ENCODE peak calls at places on chromosomes 16 and 17, in five cellular contexts. One of them, this sample, is unnamed.

GRCh38 chr16:81486555-81487061 is 42.0 kb downstream of the CMIP start:
- DNase-seq in H1: no peak
- DNase-seq in HepG2: no peak
- DNase-seq in GM12878: no peak
- DNase-seq in NT2/D1: no peak
- DNase-seq in this sample: no peak

GRCh38 chr16:30395992-30396560 is 856 bp downstream of the ZNF48 start:
- DNase-seq in H1: no peak
- DNase-seq in HepG2: no peak
- DNase-seq in GM12878: no peak
- DNase-seq in NT2/D1: no peak
- DNase-seq in this sample: peak

GRCh38 chr16:4613636-4614570 is 785 bp downstream of the UBALD1 start:
- DNase-seq in H1: no peak
- DNase-seq in HepG2: peak
- DNase-seq in GM12878: no peak
- DNase-seq in NT2/D1: no peak
- DNase-seq in this sample: peak

GRCh38 chr17:6420173-6420641 is 14.7 kb downstream of the AIPL1 start:
- DNase-seq in H1: peak
- DNase-seq in HepG2: no peak
- DNase-seq in GM12878: no peak
- DNase-seq in NT2/D1: no peak
- DNase-seq in this sample: peak

GRCh38 chr17:61402978-61403845 is 3.6 kb downstream of the TBX2 start:
- DNase-seq in H1: peak
- DNase-seq in HepG2: no peak
- DNase-seq in GM12878: no peak
- DNase-seq in NT2/D1: no peak
- DNase-seq in this sample: no peak

GRCh38 chr17:47735536-47736011 is 2.5 kb downstream of the TBX21 start:
- DNase-seq in H1: no peak
- DNase-seq in HepG2: no peak
- DNase-seq in GM12878: peak
- DNase-seq in NT2/D1: no peak
- DNase-seq in this sample: no peak

GRCh38 chr16:10314811-10315210 is 71.0 kb upstream of the ATF7IP2 start:
- DNase-seq in H1: no peak
- DNase-seq in HepG2: peak
- DNase-seq in GM12878: no peak
- DNase-seq in NT2/D1: no peak
- DNase-seq in this sample: no peak

GRCh38 chr16:83813818-83814653 is 6.3 kb downstream of the HSBP1 start:
- DNase-seq in H1: peak
- DNase-seq in HepG2: peak
- DNase-seq in GM12878: no peak
- DNase-seq in NT2/D1: no peak
- DNase-seq in this sample: no peak

GRCh38 chr16:86387461-86388440 is 122.6 kb upstream of the FOXF1 start:
- DNase-seq in H1: no peak
- DNase-seq in HepG2: no peak
- DNase-seq in GM12878: no peak
- DNase-seq in NT2/D1: no peak
- DNase-seq in this sample: no peak

GRCh38 chr17:79188048-79188447 is 113.4 kb downstream of the ENGASE start:
- DNase-seq in H1: peak
- DNase-seq in HepG2: no peak
- DNase-seq in GM12878: no peak
- DNase-seq in NT2/D1: peak
- DNase-seq in this sample: peak

GRCh38 chr17:58086953-58087352 is 3.7 kb downstream of the DYNLL2 start:
- DNase-seq in H1: peak
- DNase-seq in HepG2: no peak
- DNase-seq in GM12878: no peak
- DNase-seq in NT2/D1: no peak
- DNase-seq in this sample: no peak

GRCh38 chr17:82257473-82257872 is 16.0 kb downstream of the CSNK1D start:
- DNase-seq in H1: no peak
- DNase-seq in HepG2: no peak
- DNase-seq in GM12878: no peak
- DNase-seq in NT2/D1: no peak
- DNase-seq in this sample: peak

GRCh38 chr16:88010971-88011483 is 59.8 kb downstream of the BANP start:
- DNase-seq in H1: no peak
- DNase-seq in HepG2: no peak
- DNase-seq in GM12878: no peak
- DNase-seq in NT2/D1: no peak
- DNase-seq in this sample: no peak

GRCh38 chr17:38617967-38618760 is 12.4 kb upstream of the SRCIN1 start:
- DNase-seq in H1: no peak
- DNase-seq in HepG2: peak
- DNase-seq in GM12878: no peak
- DNase-seq in NT2/D1: no peak
- DNase-seq in this sample: no peak

GRCh38 chr17:42101513-42102292 is 3.4 kb upstream of the ZNF385C start:
- DNase-seq in H1: peak
- DNase-seq in HepG2: peak
- DNase-seq in GM12878: no peak
- DNase-seq in NT2/D1: peak
- DNase-seq in this sample: peak

GRCh38 chr17:41466988-41467387 is at the start of gene KRT32:
- DNase-seq in H1: no peak
- DNase-seq in HepG2: no peak
- DNase-seq in GM12878: no peak
- DNase-seq in NT2/D1: no peak
- DNase-seq in this sample: no peak

GRCh38 chr17:82231562-82232321 is 2.9 kb downstream of the SLC16A3 start:
- DNase-seq in H1: peak
- DNase-seq in HepG2: peak
- DNase-seq in GM12878: no peak
- DNase-seq in NT2/D1: no peak
- DNase-seq in this sample: no peak

GRCh38 chr16:85891776-85892166 is 7.2 kb upstream of the IRF8 start:
- DNase-seq in H1: no peak
- DNase-seq in HepG2: no peak
- DNase-seq in GM12878: no peak
- DNase-seq in NT2/D1: no peak
- DNase-seq in this sample: no peak

GRCh38 chr16:87129771-87130170 is 187.4 kb downstream of the C16orf95 start:
- DNase-seq in H1: no peak
- DNase-seq in HepG2: no peak
- DNase-seq in GM12878: no peak
- DNase-seq in NT2/D1: peak
- DNase-seq in this sample: no peak

GRCh38 chr16:35560637-35560984 is 2101.2 kb downstream of the TP53TG3F start:
- DNase-seq in H1: no peak
- DNase-seq in HepG2: no peak
- DNase-seq in GM12878: no peak
- DNase-seq in NT2/D1: no peak
- DNase-seq in this sample: no peak

GRCh38 chr17:66469088-66469442 is 166.7 kb downstream of the PRKCA start:
- DNase-seq in H1: no peak
- DNase-seq in HepG2: peak
- DNase-seq in GM12878: no peak
- DNase-seq in NT2/D1: no peak
- DNase-seq in this sample: no peak

GRCh38 chr17:35898283-35899070 is 18.3 kb upstream of the CCL5 start:
- DNase-seq in H1: no peak
- DNase-seq in HepG2: no peak
- DNase-seq in GM12878: no peak
- DNase-seq in NT2/D1: no peak
- DNase-seq in this sample: no peak

GRCh38 chr16:67184453-67185002 is 765 bp upstream of the MATCAP1 start:
- DNase-seq in H1: peak
- DNase-seq in HepG2: no peak
- DNase-seq in GM12878: no peak
- DNase-seq in NT2/D1: no peak
- DNase-seq in this sample: no peak

DNA sequence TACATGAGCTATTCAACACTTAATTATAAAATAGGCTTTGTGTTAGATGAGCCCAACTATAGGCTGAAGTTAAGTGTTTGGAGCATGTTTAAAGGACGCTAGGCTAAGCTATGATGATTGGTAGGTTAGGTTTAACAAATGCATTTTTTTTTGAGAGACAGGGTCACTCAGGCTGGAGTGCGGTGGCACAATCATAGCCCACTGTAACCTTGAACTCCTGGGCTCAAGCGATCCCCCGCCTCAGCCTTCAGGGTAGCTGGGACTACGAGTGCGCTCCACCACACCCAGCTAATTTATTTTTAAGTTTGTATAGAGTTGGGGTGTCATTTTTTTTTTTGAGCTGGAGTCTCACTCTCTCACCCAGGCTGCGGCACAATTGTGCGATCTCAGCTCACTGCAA is 19.3 kb upstream of the GPRC5C start:
- DNase-seq in H1: no peak
- DNase-seq in HepG2: no peak
- DNase-seq in GM12878: no peak
- DNase-seq in NT2/D1: no peak
- DNase-seq in this sample: no peak
- TF ChIP-seq SUZ12 in H1: no peak
- TF ChIP-seq SUZ12 in HepG2: no peak
- TF ChIP-seq SUZ12 in GM12878: no peak
- TF ChIP-seq SUZ12 in NT2/D1: no peak
- TF ChIP-seq SUZ12 in this sample: no peak

DNA sequence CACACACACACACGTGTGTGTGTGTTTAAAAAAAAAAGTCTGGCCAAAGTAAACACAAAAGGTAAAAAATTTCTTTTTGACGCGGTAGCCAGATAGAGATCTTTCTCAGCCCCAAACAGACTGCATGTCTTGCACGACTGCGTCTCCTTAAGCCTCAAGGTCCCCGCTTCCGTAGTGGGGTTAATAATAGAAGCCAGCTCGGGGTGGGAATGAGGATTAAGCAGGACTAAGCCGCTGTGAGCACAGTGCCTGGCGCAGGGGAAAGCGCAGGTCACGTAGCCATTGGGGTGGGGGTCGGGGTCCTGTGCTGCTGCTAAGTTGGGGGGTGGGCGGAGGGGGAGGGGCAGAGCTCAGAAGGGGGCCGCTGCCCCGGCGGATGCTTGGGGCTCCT is 536 bp downstream of the GGA2 start:
- DNase-seq in H1: peak
- DNase-seq in HepG2: no peak
- DNase-seq in GM12878: no peak
- DNase-seq in NT2/D1: no peak
- DNase-seq in this sample: peak
- TF ChIP-seq SUZ12 in H1: no peak
- TF ChIP-seq SUZ12 in HepG2: no peak
- TF ChIP-seq SUZ12 in GM12878: no peak
- TF ChIP-seq SUZ12 in NT2/D1: no peak
- TF ChIP-seq SUZ12 in this sample: no peak

DNA sequence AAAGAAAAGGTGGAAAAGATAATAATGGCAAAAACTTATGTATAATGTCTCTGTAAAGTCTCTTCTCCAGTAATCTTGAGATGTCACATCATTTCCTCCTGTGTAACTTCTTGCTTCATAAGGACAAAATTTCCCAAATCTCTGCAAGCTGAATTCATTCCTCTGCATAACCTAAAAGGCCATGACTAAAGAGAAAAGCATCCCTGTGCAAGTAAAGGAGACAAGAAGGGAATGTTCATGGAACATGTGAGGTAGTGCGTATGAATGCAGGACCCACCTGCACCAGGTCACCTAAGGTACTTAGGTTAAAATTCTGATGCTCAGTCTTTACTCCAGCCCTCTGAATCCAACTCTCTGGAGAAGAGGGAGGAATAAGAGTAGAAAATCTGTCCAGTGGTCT is 46.9 kb upstream of the NLK start:
- DNase-seq in H1: no peak
- DNase-seq in HepG2: no peak
- DNase-seq in GM12878: no peak
- DNase-seq in NT2/D1: no peak
- DNase-seq in this sample: no peak
- TF ChIP-seq SUZ12 in H1: no peak
- TF ChIP-seq SUZ12 in HepG2: no peak
- TF ChIP-seq SUZ12 in GM12878: no peak
- TF ChIP-seq SUZ12 in NT2/D1: no peak
- TF ChIP-seq SUZ12 in this sample: no peak

GRCh38 chr16:74999208-74999682 is 421 bp downstream of the ZNRF1 start:
- DNase-seq in H1: no peak
- DNase-seq in HepG2: no peak
- DNase-seq in GM12878: no peak
- DNase-seq in NT2/D1: no peak
- DNase-seq in this sample: no peak
- TF ChIP-seq SUZ12 in H1: no peak
- TF ChIP-seq SUZ12 in HepG2: no peak
- TF ChIP-seq SUZ12 in GM12878: no peak
- TF ChIP-seq SUZ12 in NT2/D1: no peak
- TF ChIP-seq SUZ12 in this sample: no peak

This sample was measured in HEK293T.